ENCODE peak calls at places on chromosomes 16 and 17, in four cellular contexts. One of them, this sample, is unnamed.
A peak's percentile ranks its signal among the peaks of the same experiment; 100 is the strongest.

GRCh38 chr17:62725791-62726249 is 82.3 kb downstream of the MARCHF10 start:
- DNase-seq in H1: no peak
- DNase-seq in SK-N-SH: no peak
- DNase-seq in GM12878: no peak
- DNase-seq in this sample: no peak

GRCh38 chr16:47978491-47979490 is 177.0 kb downstream of the ABCC12 start:
- DNase-seq in H1: no peak
- DNase-seq in SK-N-SH: no peak
- DNase-seq in GM12878: no peak
- DNase-seq in this sample: no peak

GRCh38 chr17:17931159-17931558 is 41.0 kb downstream of the TOM1L2 start:
- DNase-seq in H1: no peak
- DNase-seq in SK-N-SH: no peak
- DNase-seq in GM12878: no peak
- DNase-seq in this sample: no peak

GRCh38 chr16:17397499-17397891 is 73.3 kb downstream of the XYLT1 start:
- DNase-seq in H1: no peak
- DNase-seq in SK-N-SH: peak; percentile 59
- DNase-seq in GM12878: no peak
- DNase-seq in this sample: no peak

GRCh38 chr17:17419621-17420020 is 57.2 kb upstream of the MED9 start:
- DNase-seq in H1: no peak
- DNase-seq in SK-N-SH: no peak
- DNase-seq in GM12878: no peak
- DNase-seq in this sample: no peak

GRCh38 chr17:57523926-57524634 is 221.0 kb downstream of the CCDC182 start:
- DNase-seq in H1: no peak
- DNase-seq in SK-N-SH: no peak
- DNase-seq in GM12878: no peak
- DNase-seq in this sample: no peak

GRCh38 chr17:7748098-7748775 is 30.7 kb downstream of the DNAH2 start:
- DNase-seq in H1: no peak
- DNase-seq in SK-N-SH: peak; percentile 62
- DNase-seq in GM12878: no peak
- DNase-seq in this sample: no peak

GRCh38 chr16:27444015-27444414 is 42.0 kb downstream of the IL21R start:
- DNase-seq in H1: no peak
- DNase-seq in SK-N-SH: no peak
- DNase-seq in GM12878: no peak
- DNase-seq in this sample: no peak

GRCh38 chr16:46971271-46971670 is 2.2 kb downstream of the DNAJA2 start:
- DNase-seq in H1: no peak
- DNase-seq in SK-N-SH: no peak
- DNase-seq in GM12878: no peak
- DNase-seq in this sample: no peak

GRCh38 chr16:46974352-46974751 is 878 bp upstream of the DNAJA2 start:
- DNase-seq in H1: no peak
- DNase-seq in SK-N-SH: peak; percentile 57
- DNase-seq in GM12878: peak; percentile 35
- DNase-seq in this sample: no peak

GRCh38 chr16:46972429-46972970 is 974 bp downstream of the DNAJA2 start:
- DNase-seq in H1: no peak
- DNase-seq in SK-N-SH: peak; percentile 55
- DNase-seq in GM12878: no peak
- DNase-seq in this sample: no peak

GRCh38 chr16:46973457-46974324 is at the start of gene DNAJA2:
- DNase-seq in H1: peak; percentile 95
- DNase-seq in SK-N-SH: peak; percentile 96
- DNase-seq in GM12878: peak; percentile 54
- DNase-seq in this sample: peak; percentile 79

DNA sequence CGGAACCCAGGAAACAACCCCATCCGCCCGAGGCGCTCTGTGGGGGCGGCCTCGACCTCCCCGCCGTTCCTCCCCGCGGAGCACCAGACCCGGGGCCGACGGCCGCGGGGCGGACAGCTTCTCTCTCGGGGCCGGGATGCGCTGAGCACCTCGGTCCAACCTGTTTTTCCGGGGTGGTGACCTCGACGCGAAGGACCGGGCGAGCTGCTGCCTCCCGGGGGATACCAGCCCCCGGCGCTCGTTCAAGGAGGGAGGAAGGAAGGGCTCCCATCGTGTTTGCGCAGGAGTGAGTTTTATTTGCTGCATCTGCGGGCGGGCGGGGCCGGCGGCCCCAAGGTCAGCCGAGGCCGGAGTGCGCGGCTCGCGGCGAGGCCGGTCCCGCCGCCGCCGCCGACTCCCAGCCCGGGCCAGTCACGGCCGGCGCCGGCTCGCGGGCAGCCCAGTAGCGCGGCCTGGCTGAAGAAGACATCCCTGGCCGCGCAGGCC is 460 bp downstream of the DNAJA2 start:
- DNase-seq in H1: peak; percentile 55
- DNase-seq in SK-N-SH: peak; percentile 72
- DNase-seq in GM12878: no peak
- DNase-seq in this sample: peak; percentile 53
- TF ChIP-seq TAF1 in H1: no peak
- TF ChIP-seq TAF1 in SK-N-SH: no peak
- TF ChIP-seq TAF1 in GM12878: peak; percentile 20
- TF ChIP-seq TAF1 in this sample: peak; percentile 18

GRCh38 chr16:88008835-88009234 is 57.6 kb downstream of the BANP start:
- DNase-seq in H1: no peak
- DNase-seq in SK-N-SH: no peak
- DNase-seq in GM12878: no peak
- DNase-seq in this sample: no peak
- TF ChIP-seq TAF1 in H1: no peak
- TF ChIP-seq TAF1 in SK-N-SH: no peak
- TF ChIP-seq TAF1 in GM12878: no peak
- TF ChIP-seq TAF1 in this sample: no peak

GRCh38 chr17:41464682-41465081 is 2.5 kb downstream of the KRT32 start:
- DNase-seq in H1: no peak
- DNase-seq in SK-N-SH: no peak
- DNase-seq in GM12878: no peak
- DNase-seq in this sample: no peak

GRCh38 chr17:41463746-41464145 is 3.4 kb downstream of the KRT32 start:
- DNase-seq in H1: no peak
- DNase-seq in SK-N-SH: no peak
- DNase-seq in GM12878: no peak
- DNase-seq in this sample: no peak

GRCh38 chr17:41464173-41464572 is 3.0 kb downstream of the KRT32 start:
- DNase-seq in H1: no peak
- DNase-seq in SK-N-SH: no peak
- DNase-seq in GM12878: no peak
- DNase-seq in this sample: no peak

GRCh38 chr17:41466988-41467387 is at the start of gene KRT32:
- DNase-seq in H1: no peak
- DNase-seq in SK-N-SH: no peak
- DNase-seq in GM12878: no peak
- DNase-seq in this sample: no peak

GRCh38 chr17:41467546-41467945 is 360 bp upstream of the KRT32 start:
- DNase-seq in H1: no peak
- DNase-seq in SK-N-SH: no peak
- DNase-seq in GM12878: no peak
- DNase-seq in this sample: no peak
- TF ChIP-seq TAF1 in H1: no peak
- TF ChIP-seq TAF1 in SK-N-SH: no peak
- TF ChIP-seq TAF1 in GM12878: no peak
- TF ChIP-seq TAF1 in this sample: no peak

GRCh38 chr17:19369846-19370492 is 7.4 kb upstream of the B9D1 start:
- DNase-seq in H1: no peak
- DNase-seq in SK-N-SH: no peak
- DNase-seq in GM12878: no peak
- DNase-seq in this sample: no peak
- TF ChIP-seq TAF1 in H1: no peak
- TF ChIP-seq TAF1 in SK-N-SH: no peak
- TF ChIP-seq TAF1 in GM12878: no peak
- TF ChIP-seq TAF1 in this sample: no peak

This sample was measured in GM12892.